ENCODE peak calls at places on chromosome 11, in five cellular contexts. Q is upper lobe of right lung, W is brain microvascular endothelial cell, X is left ventricle myocardium inferior, J is aorta. M is an unnamed sample.

GRCh38 chr11:31643831-31644230 is 134.3 kb downstream of the ELP4 start:
- DNase-seq in Q (no peak), J (no peak), W (peak), X (no peak), M (no peak)

GRCh38 chr11:46238967-46239800 is 38.3 kb upstream of the CREB3L1 start:
- DNase-seq in J (peak), W (peak), Q (peak), X (peak), M (peak)

GRCh38 chr11:7648264-7648663 is 25.0 kb downstream of the CYB5R2 start:
- DNase-seq in X (no peak), Q (no peak), J (no peak), W (no peak), M (no peak)

GRCh38 chr11:10899542-10899830 is 41.6 kb upstream of the ZBED5 start:
- DNase-seq in W (no peak), J (peak), X (peak), Q (peak), M (peak)

GRCh38 chr11:72673943-72674828 is at the start of gene PDE2A:
- DNase-seq in Q (no peak), W (no peak), J (no peak), X (no peak), M (no peak)

GRCh38 chr11:61004841-61005240 is 33.4 kb downstream of the CD6 start:
- DNase-seq in X (no peak), J (no peak), Q (no peak), W (no peak), M (no peak)

GRCh38 chr11:56950510-56950909 is 38.2 kb upstream of the OR5AK2 start:
- DNase-seq in Q (no peak), J (no peak), W (no peak), X (no peak), M (no peak)

GRCh38 chr11:69380921-69381581 is 87.1 kb downstream of the MYEOV start:
- DNase-seq in Q (peak), X (no peak), J (no peak), W (no peak), M (peak)

GRCh38 chr11:110141812-110142211 is 48.6 kb downstream of the ZC3H12C start:
- DNase-seq in X (no peak), Q (no peak), W (no peak), J (no peak), M (no peak)

GRCh38 chr11:74330065-74330858 is 18.8 kb upstream of the P4HA3 start:
- DNase-seq in W (peak), J (no peak), X (no peak), Q (no peak), M (no peak)

GRCh38 chr11:79173615-79174014 is 267.2 kb downstream of the TENM4 start:
- DNase-seq in Q (no peak), X (no peak), W (peak), J (peak), M (no peak)

GRCh38 chr11:120501440-120501839 is 10.1 kb upstream of the GRIK4 start:
- DNase-seq in Q (no peak), X (no peak), J (no peak), W (no peak), M (no peak)

GRCh38 chr11:108009497-108010360 is 1.0 kb downstream of the CUL5 start:
- DNase-seq in Q (no peak), J (no peak), X (no peak), W (peak), M (no peak)

GRCh38 chr11:57386178-57386945 is 4.1 kb downstream of the PRG2 start:
- DNase-seq in W (no peak), Q (no peak), X (no peak), J (no peak), M (no peak)

GRCh38 chr11:130858215-130858614 is 58.1 kb downstream of the SNX19 start:
- DNase-seq in X (no peak), W (no peak), J (no peak), Q (no peak), M (no peak)

GRCh38 chr11:131824766-131825165 is 454.4 kb downstream of the NTM start:
- DNase-seq in J (no peak), W (peak), X (no peak), Q (no peak), M (no peak)

GRCh38 chr11:17513853-17514252 is 30.4 kb downstream of the USH1C start:
- DNase-seq in Q (no peak), X (no peak), W (no peak), J (no peak), M (no peak)

GRCh38 chr11:71566081-71566620 is 788 bp downstream of the KRTAP5-10 start:
- DNase-seq in Q (no peak), J (no peak), X (no peak), W (no peak), M (no peak)

GRCh38 chr11:45180888-45181594 is 34.6 kb downstream of the PRDM11 start:
- DNase-seq in W (peak), Q (peak), X (peak), J (peak), M (peak)

GRCh38 chr11:34364102-34364501 is 6.3 kb upstream of the ABTB2 start:
- DNase-seq in W (no peak), X (no peak), Q (no peak), J (no peak), M (no peak)

GRCh38 chr11:69489746-69490365 is 8.4 kb downstream of the LINC01488 start:
- DNase-seq in X (peak), W (no peak), Q (no peak), J (peak), M (peak)

GRCh38 chr11:92702771-92703170 is 266.7 kb upstream of the MTNR1B start:
- DNase-seq in X (no peak), W (peak), J (no peak), Q (no peak), M (no peak)

GRCh38 chr11:56911312-56911711 is 77.4 kb upstream of the OR5AK2 start:
- DNase-seq in W (no peak), X (no peak), J (no peak), Q (no peak), M (no peak)

GRCh38 chr11:64406221-64406946 is 47.4 kb downstream of the RPS6KA4 start:
- DNase-seq in X (peak), W (no peak), J (no peak), Q (no peak), M (peak)

GRCh38 chr11:69599502-69599901 is 41.5 kb upstream of the CCND1 start:
- DNase-seq in J (no peak), W (no peak), X (no peak), Q (no peak), M (no peak)

GRCh38 chr11:109940816-109941215 is 152.4 kb upstream of the ZC3H12C start:
- DNase-seq in J (no peak), Q (no peak), W (peak), X (no peak), M (no peak)

GRCh38 chr11:96340555-96340885 is 2.5 kb downstream of the MAML2 start:
- DNase-seq in W (no peak), J (no peak), X (no peak), Q (no peak), M (no peak)

GRCh38 chr11:12581923-12582322 is 92.3 kb upstream of the TEAD1 start:
- DNase-seq in X (no peak), Q (no peak), J (no peak), W (peak), M (no peak)

GRCh38 chr11:32729976-32730375 is 64.5 kb downstream of the CCDC73 start:
- DNase-seq in Q (no peak), W (no peak), J (no peak), X (no peak), M (no peak)

GRCh38 chr11:96284401-96284800 is 58.6 kb downstream of the MAML2 start:
- DNase-seq in J (no peak), X (no peak), W (no peak), Q (no peak), M (no peak)

M was measured in Right ventricle myocardium superior.